ENCODE peak calls at places on chromosome 7, in ten cellular contexts. J is hepatocyte; Y is transverse colon; Q is mammary epithelial cell; G is IMR-90; P is cardiac muscle cell; X is MM.1S; A is fibroblast of lung; O is ovary; M is CD8-positive, alpha-beta T cell. B is an unnamed sample. For H3K4me1, the result is how much of the 10 kb centered on the place peaks cover.

GRCh38 chr7:84060000-84060399 is 134.6 kb downstream of the SEMA3A start:
- DNase-seq in J (no peak), Q (no peak), Y (no peak), O (no peak), A (no peak), X (no peak), M (no peak), P (no peak), G (no peak), B (no peak)

GRCh38 chr7:24907311-24907886 is 72.6 kb downstream of the OSBPL3 start:
- DNase-seq in J (no peak), Y (no peak), A (peak), O (no peak), G (peak), M (no peak), Q (peak), X (no peak), P (no peak), B (no peak)

GRCh38 chr7:96624954-96625353 is 84.7 kb downstream of the SEM1 start:
- DNase-seq in M (no peak), O (no peak), A (no peak), X (no peak), J (no peak), P (no peak), Y (no peak), G (no peak), Q (no peak), B (no peak)

GRCh38 chr7:112596260-112596659 is 115.5 kb downstream of the LSMEM1 start:
- DNase-seq in X (no peak), G (no peak), O (no peak), Q (peak), M (no peak), Y (no peak), J (no peak), A (peak), P (no peak), B (no peak)

GRCh38 chr7:66263936-66264335 is 58.8 kb downstream of the TPST1 start:
- DNase-seq in X (no peak), A (no peak), Q (no peak), M (no peak), G (no peak), O (no peak), P (no peak), J (no peak), Y (no peak), B (no peak)

GRCh38 chr7:135510603-135511183 is 791 bp upstream of the CNOT4 start:
- DNase-seq in O (no peak), P (no peak), M (no peak), J (peak), Q (no peak), X (peak), A (no peak), G (peak), Y (no peak), B (no peak)

GRCh38 chr7:159006610-159007130 is 138.0 kb downstream of the VIPR2 start:
- DNase-seq in J (no peak), Q (no peak), A (no peak), O (no peak), G (no peak), Y (no peak), M (no peak), P (no peak), X (no peak), B (no peak)

GRCh38 chr7:16684935-16685334 is 39.0 kb downstream of the BZW2 start:
- DNase-seq in J (no peak), M (no peak), Y (no peak), O (no peak), X (no peak), G (no peak), Q (no peak), A (no peak), P (no peak), B (no peak)

GRCh38 chr7:132061931-132062330 is 505.5 kb upstream of the PODXL start:
- DNase-seq in A (peak), O (no peak), Y (no peak), Q (peak), M (no peak), J (no peak), X (no peak), P (no peak), G (peak), B (no peak)

DNA sequence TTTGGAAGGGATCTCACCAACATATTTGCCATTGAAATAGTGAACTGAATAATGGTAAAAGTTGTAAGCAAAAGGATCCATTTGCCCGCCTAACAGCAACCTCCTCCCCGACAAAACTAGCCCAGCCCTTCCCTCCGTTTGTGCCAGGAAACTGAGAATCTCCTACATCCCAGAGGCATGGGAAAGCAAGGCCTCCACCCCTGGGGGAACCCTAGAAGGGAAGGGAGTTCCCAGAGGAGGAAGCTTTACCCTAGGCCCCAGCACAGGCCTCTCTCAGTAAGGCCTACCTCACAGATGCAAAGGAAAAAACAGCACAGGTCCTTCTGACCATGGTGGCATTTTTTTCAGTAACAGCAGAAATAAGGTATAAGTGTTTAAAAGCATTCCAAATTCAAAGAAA is 229.7 kb downstream of the ELMO1 start:
- DNase-seq in Y (no peak), P (no peak), X (no peak), J (no peak), O (no peak), M (no peak), Q (no peak), A (no peak), G (no peak), B (no peak)
- TF ChIP-seq CTCF in Y (no peak), P (no peak), X (no peak), J (no peak), O (no peak), M (no peak), Q (no peak), A (no peak), G (no peak), B (no peak)

DNA sequence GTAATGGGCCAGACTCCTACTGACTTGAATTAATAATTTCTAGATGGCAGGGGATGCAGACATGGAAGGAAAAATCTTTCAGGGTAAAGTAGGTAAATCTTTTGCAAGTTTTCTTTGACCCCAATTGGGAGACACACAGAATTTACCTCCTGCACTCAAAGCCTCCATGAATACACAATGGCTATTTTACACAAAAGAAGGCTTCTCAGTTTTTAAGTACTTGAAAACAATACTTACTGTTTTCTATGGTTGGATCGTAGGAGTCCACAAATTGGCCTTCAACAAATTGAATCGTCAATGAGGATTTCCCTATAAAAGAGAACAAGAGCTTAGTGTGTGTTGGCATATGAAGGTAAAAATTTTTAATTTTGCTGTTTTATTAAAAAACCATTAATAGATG is 29.0 kb downstream of the RHEB start:
- DNase-seq in Q (no peak), O (no peak), G (no peak), J (no peak), Y (no peak), M (no peak), P (no peak), A (no peak), X (no peak), B (no peak)
- H3K4me1 ChIP-seq in Q (under half), O (under half), G (under half), J (under half), Y (under half), M (under half), P (under half), A (under half), X (under half), B (under half)

GRCh38 chr7:51126324-51126723 is 190.3 kb downstream of the COBL start:
- DNase-seq in G (no peak), Q (no peak), O (no peak), J (no peak), X (no peak), M (no peak), A (no peak), P (no peak), Y (no peak), B (peak)
- H3K27ac ChIP-seq in G (no peak), Q (no peak), O (no peak), J (no peak), X (no peak), M (no peak), A (no peak), P (no peak), Y (no peak), B (peak)

GRCh38 chr7:70775570-70776156 is 356.3 kb upstream of the GALNT17 start:
- DNase-seq in J (no peak), G (no peak), Y (no peak), M (no peak), Q (no peak), X (peak), P (peak), A (peak), O (no peak), B (no peak)
- TF ChIP-seq CTCF in J (no peak), G (no peak), Y (no peak), M (no peak), Q (peak), X (peak), P (peak), A (no peak), O (no peak), B (peak)

GRCh38 chr7:76338298-76339084 is 20.3 kb downstream of the YWHAG start:
- DNase-seq in M (no peak), O (no peak), Y (no peak), Q (peak), X (no peak), G (no peak), A (peak), J (no peak), P (no peak), B (no peak)

GRCh38 chr7:76336094-76336493 is 22.7 kb downstream of the YWHAG start:
- DNase-seq in J (no peak), X (no peak), Q (no peak), M (no peak), A (no peak), G (no peak), O (no peak), Y (no peak), P (no peak), B (no peak)

GRCh38 chr7:76334320-76334967 is 24.3 kb downstream of the YWHAG start:
- DNase-seq in Y (no peak), P (no peak), M (no peak), A (no peak), O (no peak), G (no peak), J (no peak), X (no peak), Q (no peak), B (no peak)

GRCh38 chr7:76340617-76341131 is 18.1 kb downstream of the YWHAG start:
- DNase-seq in Y (no peak), Q (no peak), X (no peak), P (no peak), M (no peak), G (peak), J (no peak), O (no peak), A (peak), B (no peak)

DNA sequence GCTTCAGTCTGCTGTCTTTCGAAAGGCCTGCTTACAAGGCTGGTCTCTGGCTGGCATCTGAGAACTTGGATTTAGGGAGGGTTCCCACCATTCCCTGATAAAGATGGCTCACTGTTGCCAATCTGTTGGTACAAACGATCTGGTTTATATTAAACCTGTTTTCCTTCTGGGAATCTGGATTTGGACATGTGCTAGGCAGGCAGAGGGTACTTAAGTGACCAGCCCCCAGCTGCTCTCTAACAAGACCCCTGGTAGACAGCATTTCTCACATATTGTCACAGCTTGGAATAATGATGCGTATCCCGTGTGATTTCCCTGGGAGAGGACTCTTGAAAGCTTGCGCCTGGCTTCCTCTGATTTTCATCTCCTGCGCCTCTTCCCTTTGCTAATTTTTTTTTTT is 21.6 kb downstream of the YWHAG start:
- DNase-seq in M (no peak), P (no peak), O (no peak), A (no peak), X (no peak), Q (no peak), J (no peak), Y (no peak), G (no peak), B (no peak)
- H3K4me1 ChIP-seq in M (under half), P (half or more), O (under half), A (under half), X (under half), Q (under half), J (under half), Y (under half), G (under half), B (half or more)

GRCh38 chr7:5229451-5230271 is 39.6 kb downstream of the WIPI2 start:
- DNase-seq in A (no peak), Q (no peak), Y (no peak), X (no peak), G (no peak), M (no peak), O (no peak), P (no peak), J (no peak), B (no peak)
- H3K27ac ChIP-seq in A (no peak), Q (no peak), Y (no peak), X (no peak), G (no peak), M (no peak), O (no peak), P (no peak), J (no peak), B (no peak)

B was measured in right atrium auricular region.